ENCODE peak calls at places on chromosomes 13 and 19, in ten cellular contexts. Z, O, I, B, T, V, A, L, D and Y are unnamed samples.

GRCh38 chr13:22717036-22717435 is 463.7 kb upstream of the SGCG start:
- DNase-seq in Z (no peak), O (no peak), I (no peak), B (no peak), T (no peak), V (no peak), A (no peak), L (no peak), D (no peak), Y (no peak)

GRCh38 chr19:6278740-6279619 is 795 bp downstream of the MLLT1 start:
- DNase-seq in Z (no peak), O (no peak), I (peak), B (no peak), T (no peak), V (no peak), A (no peak), L (no peak), D (no peak), Y (no peak)

GRCh38 chr13:42990147-42990990 is 1.7 kb downstream of the EPSTI1 start:
- DNase-seq in Z (no peak), O (no peak), I (peak), B (peak), T (no peak), V (no peak), A (no peak), L (no peak), D (no peak), Y (no peak)

GRCh38 chr19:49214701-49215100 is 57.1 kb downstream of the TRPM4 start:
- DNase-seq in Z (no peak), O (no peak), I (peak), B (no peak), T (no peak), V (no peak), A (no peak), L (no peak), D (no peak), Y (no peak)

GRCh38 chr13:110215606-110216005 is 91.4 kb downstream of the COL4A1 start:
- DNase-seq in Z (no peak), O (no peak), I (no peak), B (no peak), T (no peak), V (no peak), A (no peak), L (no peak), D (no peak), Y (no peak)

GRCh38 chr13:114059946-114060860 is 72.2 kb downstream of the RASA3 start:
- DNase-seq in Z (no peak), O (no peak), I (no peak), B (no peak), T (no peak), V (no peak), A (no peak), L (no peak), D (no peak), Y (no peak)

GRCh38 chr19:15280915-15281683 is 48.9 kb upstream of the EPHX3 start:
- DNase-seq in Z (peak), O (no peak), I (no peak), B (peak), T (peak), V (peak), A (no peak), L (peak), D (peak), Y (no peak)

GRCh38 chr13:73533111-73533510 is 474.3 kb downstream of the KLF5 start:
- DNase-seq in Z (no peak), O (no peak), I (no peak), B (no peak), T (no peak), V (no peak), A (no peak), L (no peak), D (no peak), Y (no peak)

GRCh38 chr19:1066251-1066747 is 668 bp upstream of the ARHGAP45 start:
- DNase-seq in Z (peak), O (no peak), I (no peak), B (no peak), T (no peak), V (no peak), A (no peak), L (no peak), D (no peak), Y (no peak)

GRCh38 chr19:11420894-11421606 is 1.9 kb upstream of the RGL3 start:
- DNase-seq in Z (no peak), O (no peak), I (no peak), B (no peak), T (peak), V (no peak), A (no peak), L (peak), D (peak), Y (no peak)

GRCh38 chr13:110161112-110161897 is 145.7 kb downstream of the COL4A1 start:
- DNase-seq in Z (no peak), O (no peak), I (no peak), B (no peak), T (no peak), V (no peak), A (no peak), L (no peak), D (no peak), Y (no peak)

GRCh38 chr13:46489586-46490023 is 63.4 kb upstream of the LRCH1 start:
- DNase-seq in Z (peak), O (no peak), I (no peak), B (peak), T (peak), V (no peak), A (no peak), L (no peak), D (no peak), Y (no peak)

GRCh38 chr19:15210323-15210774 is 9.6 kb upstream of the NOTCH3 start:
- DNase-seq in Z (peak), O (no peak), I (no peak), B (peak), T (peak), V (no peak), A (no peak), L (no peak), D (no peak), Y (no peak)

GRCh38 chr13:53240316-53240715 is 211.7 kb downstream of the OLFM4 start:
- DNase-seq in Z (no peak), O (no peak), I (no peak), B (no peak), T (no peak), V (no peak), A (no peak), L (no peak), D (no peak), Y (no peak)

GRCh38 chr13:97141564-97142005 is 80.5 kb upstream of the MBNL2 start:
- DNase-seq in Z (peak), O (no peak), I (no peak), B (peak), T (no peak), V (peak), A (no peak), L (no peak), D (peak), Y (peak)

GRCh38 chr13:93922063-93922462 is 557.4 kb downstream of the DCT start:
- DNase-seq in Z (peak), O (no peak), I (no peak), B (no peak), T (no peak), V (no peak), A (no peak), L (no peak), D (peak), Y (no peak)

GRCh38 chr19:1566392-1567115 is 1.6 kb downstream of the MEX3D start:
- DNase-seq in Z (peak), O (no peak), I (no peak), B (peak), T (peak), V (peak), A (no peak), L (peak), D (peak), Y (no peak)

GRCh38 chr19:13978306-13978705 is 26.0 kb downstream of the DCAF15 start:
- DNase-seq in Z (no peak), O (no peak), I (no peak), B (no peak), T (peak), V (peak), A (no peak), L (peak), D (no peak), Y (no peak)

GRCh38 chr13:40048551-40048950 is 393.1 kb downstream of the COG6 start:
- DNase-seq in Z (no peak), O (no peak), I (no peak), B (no peak), T (no peak), V (no peak), A (no peak), L (no peak), D (no peak), Y (no peak)

GRCh38 chr19:31270897-31271568 is 78.2 kb downstream of the TSHZ3 start:
- DNase-seq in Z (no peak), O (no peak), I (no peak), B (peak), T (peak), V (no peak), A (no peak), L (no peak), D (no peak), Y (no peak)

GRCh38 chr19:45162464-45163143 is 1.8 kb upstream of the NKPD1 start:
- DNase-seq in Z (no peak), O (no peak), I (no peak), B (no peak), T (no peak), V (peak), A (no peak), L (no peak), D (no peak), Y (no peak)

GRCh38 chr13:43567608-43568007 is 219.2 kb downstream of the ENOX1 start:
- DNase-seq in Z (peak), O (no peak), I (no peak), B (no peak), T (no peak), V (no peak), A (no peak), L (no peak), D (peak), Y (no peak)

GRCh38 chr19:44822670-44823372 is 13.9 kb downstream of the BCAM start:
- DNase-seq in Z (no peak), O (no peak), I (no peak), B (no peak), T (no peak), V (no peak), A (no peak), L (no peak), D (no peak), Y (no peak)

GRCh38 chr13:49023441-49023840 is 47.7 kb downstream of the FNDC3A start:
- DNase-seq in Z (peak), O (no peak), I (no peak), B (peak), T (no peak), V (no peak), A (no peak), L (no peak), D (no peak), Y (no peak)

GRCh38 chr19:11887618-11888531 is at the start of gene ZNF69:
- DNase-seq in Z (peak), O (no peak), I (peak), B (peak), T (peak), V (peak), A (peak), L (peak), D (peak), Y (no peak)

GRCh38 chr13:74061939-74062595 is 72.1 kb downstream of the KLF12 start:
- DNase-seq in Z (no peak), O (no peak), I (peak), B (peak), T (no peak), V (no peak), A (no peak), L (no peak), D (no peak), Y (no peak)

GRCh38 chr13:107790360-107790759 is 425.0 kb downstream of the LIG4 start:
- DNase-seq in Z (no peak), O (no peak), I (no peak), B (no peak), T (no peak), V (no peak), A (no peak), L (no peak), D (no peak), Y (no peak)

GRCh38 chr19:48403606-48404005 is 10.1 kb downstream of the GRIN2D start:
- DNase-seq in Z (peak), O (no peak), I (peak), B (peak), T (no peak), V (no peak), A (no peak), L (no peak), D (peak), Y (no peak)

GRCh38 chr19:43609872-43610271 is 2.0 kb upstream of the SRRM5 start:
- DNase-seq in Z (no peak), O (no peak), I (no peak), B (no peak), T (no peak), V (no peak), A (no peak), L (no peak), D (no peak), Y (no peak)